ENCODE peak calls at places on chromosomes 2 and 18, in nine cellular contexts. D, F, B, P, J, M, N, K and L are unnamed samples.

GRCh38 chr2:45009928-45010705 is 865 bp upstream of the SIX2 start:
- DNase-seq in D (peak; percentile 67), F (peak; percentile 82), B (no peak), P (peak; percentile 81), J (peak; percentile 84), M (peak; percentile 25), N (peak; percentile 80), K (peak; percentile 22), L (peak; percentile 91)

GRCh38 chr18:45007531-45007930 is 326.8 kb downstream of the SETBP1 start:
- DNase-seq in D (no peak), F (no peak), B (no peak), P (no peak), J (no peak), M (peak; percentile 72), N (no peak), K (no peak), L (no peak)

GRCh38 chr2:19371996-19372582 is 13.7 kb upstream of the OSR1 start:
- DNase-seq in D (no peak), F (no peak), B (no peak), P (no peak), J (no peak), M (no peak), N (no peak), K (no peak), L (no peak)

GRCh38 chr18:37565985-37566478 is 434 bp upstream of the CELF4 start:
- DNase-seq in D (no peak), F (no peak), B (no peak), P (peak; percentile 63), J (peak; percentile 97), M (peak; percentile 23), N (peak; percentile 61), K (peak; percentile 18), L (peak; percentile 67)

GRCh38 chr2:10124538-10125045 is 2.1 kb downstream of the RRM2 start:
- DNase-seq in D (peak; percentile 69), F (peak; percentile 64), B (peak; percentile 82), P (peak; percentile 44), J (no peak), M (peak; percentile 80), N (no peak), K (peak; percentile 68), L (no peak)

GRCh38 chr2:161223139-161223732 is 63.0 kb downstream of the TANK start:
- DNase-seq in D (no peak), F (peak; percentile 6), B (peak; percentile 58), P (no peak), J (no peak), M (peak; percentile 34), N (no peak), K (peak; percentile 14), L (no peak)

GRCh38 chr2:36438454-36438977 is 82.9 kb downstream of the CRIM1 start:
- DNase-seq in D (peak; percentile 84), F (peak; percentile 67), B (no peak), P (no peak), J (peak; percentile 38), M (peak; percentile 99), N (no peak), K (peak; percentile 95), L (no peak)

GRCh38 chr2:48695991-48696390 is 59.5 kb downstream of the LHCGR start:
- DNase-seq in D (no peak), F (no peak), B (no peak), P (no peak), J (no peak), M (no peak), N (no peak), K (no peak), L (no peak)

GRCh38 chr2:37872192-37872545 is 52.9 kb upstream of the RMDN2 start:
- DNase-seq in D (no peak), F (no peak), B (no peak), P (no peak), J (no peak), M (no peak), N (no peak), K (no peak), L (no peak)

GRCh38 chr2:19377717-19378116 is 19.3 kb upstream of the OSR1 start:
- DNase-seq in D (no peak), F (no peak), B (no peak), P (no peak), J (no peak), M (no peak), N (no peak), K (no peak), L (no peak)

GRCh38 chr2:69789762-69790600 is 39.5 kb upstream of the GMCL1 start:
- DNase-seq in D (no peak), F (no peak), B (peak; percentile 74), P (no peak), J (no peak), M (peak; percentile 66), N (no peak), K (no peak), L (no peak)

GRCh38 chr2:37585982-37586621 is 85.3 kb downstream of the CDC42EP3 start:
- DNase-seq in D (peak; percentile 92), F (peak; percentile 84), B (peak; percentile 87), P (peak; percentile 27), J (no peak), M (peak; percentile 98), N (no peak), K (peak; percentile 96), L (peak; percentile 42)

GRCh38 chr2:122070241-122070731 is 314.8 kb downstream of the TSN start:
- DNase-seq in D (no peak), F (no peak), B (no peak), P (no peak), J (no peak), M (peak; percentile 92), N (no peak), K (no peak), L (no peak)

GRCh38 chr2:98578231-98578630 is 30.1 kb downstream of the COA5 start:
- DNase-seq in D (no peak), F (no peak), B (no peak), P (no peak), J (no peak), M (no peak), N (no peak), K (no peak), L (no peak)

GRCh38 chr2:74502147-74502719 is 2.8 kb upstream of the LBX2 start:
- DNase-seq in D (no peak), F (no peak), B (no peak), P (no peak), J (no peak), M (no peak), N (no peak), K (no peak), L (no peak)

GRCh38 chr18:61606759-61607158 is 273.5 kb downstream of the CDH20 start:
- DNase-seq in D (peak; percentile 75), F (peak; percentile 23), B (no peak), P (peak; percentile 77), J (no peak), M (peak; percentile 92), N (peak; percentile 74), K (peak; percentile 92), L (peak; percentile 83)

GRCh38 chr2:142601794-142602193 is 275.7 kb upstream of the KYNU start:
- DNase-seq in D (no peak), F (no peak), B (no peak), P (no peak), J (no peak), M (no peak), N (no peak), K (no peak), L (no peak)

GRCh38 chr2:189233527-189233926 is 54.0 kb upstream of the COL5A2 start:
- DNase-seq in D (no peak), F (no peak), B (no peak), P (no peak), J (no peak), M (no peak), N (no peak), K (no peak), L (no peak)

GRCh38 chr2:237452846-237453245 is 34.2 kb upstream of the MLPH start:
- DNase-seq in D (no peak), F (no peak), B (no peak), P (no peak), J (no peak), M (no peak), N (no peak), K (no peak), L (no peak)

GRCh38 chr2:33058716-33059451 is 112.1 kb downstream of the LTBP1 start:
- DNase-seq in D (no peak), F (peak; percentile 26), B (no peak), P (no peak), J (no peak), M (no peak), N (no peak), K (no peak), L (no peak)

GRCh38 chr18:22399949-22400348 is 17.8 kb downstream of the CTAGE1 start:
- DNase-seq in D (no peak), F (no peak), B (no peak), P (peak; percentile 40), J (no peak), M (peak; percentile 44), N (no peak), K (no peak), L (no peak)

GRCh38 chr2:120238728-120239487 is 13.7 kb upstream of the RALB start:
- DNase-seq in D (peak; percentile 93), F (peak; percentile 80), B (no peak), P (peak; percentile 47), J (peak; percentile 73), M (peak; percentile 90), N (no peak), K (peak; percentile 98), L (no peak)

GRCh38 chr2:31513553-31513952 is 67.2 kb downstream of the SRD5A2 start:
- DNase-seq in D (no peak), F (no peak), B (no peak), P (no peak), J (no peak), M (no peak), N (no peak), K (no peak), L (no peak)

GRCh38 chr2:210188755-210189154 is 17.5 kb upstream of the KANSL1L start:
- DNase-seq in D (no peak), F (no peak), B (no peak), P (no peak), J (no peak), M (no peak), N (no peak), K (no peak), L (no peak)

GRCh38 chr2:179671314-179671713 is 190.1 kb downstream of the ZNF385B start:
- DNase-seq in D (no peak), F (no peak), B (no peak), P (no peak), J (no peak), M (no peak), N (no peak), K (peak; percentile 21), L (no peak)

GRCh38 chr2:38435775-38436174 is 58.7 kb upstream of the ATL2 start:
- DNase-seq in D (no peak), F (no peak), B (no peak), P (no peak), J (no peak), M (no peak), N (no peak), K (no peak), L (no peak)

GRCh38 chr2:9799011-9799596 is 44.2 kb upstream of the TAF1B start:
- DNase-seq in D (peak; percentile 94), F (no peak), B (peak; percentile 64), P (no peak), J (no peak), M (no peak), N (no peak), K (no peak), L (peak; percentile 27)

GRCh38 chr2:235286624-235287368 is 207.0 kb upstream of the AGAP1 start:
- DNase-seq in D (no peak), F (no peak), B (no peak), P (no peak), J (no peak), M (no peak), N (no peak), K (no peak), L (no peak)